ENCODE peak calls at places on chromosomes 12 and 14, in ten cellular contexts. X is GM04504; N is stimulated activated CD4-positive, alpha-beta T cell treated with anti-CD3 and anti-CD28 coated beads, Interleukin-4, amount 100 ng/mL, for 4 hours; P is bronchial epithelial cell; F is T1000; R is NT2/D1; G is activated CD8-positive, alpha-beta memory T cell treated with anti-CD3 and anti-CD28 coated beads for 1 hour; W is SW 1271; E is GM23338; B is body of pancreas. Z is an unnamed sample.

GRCh38 chr12:10722502-10722904 is 620 bp downstream of the YBX3 start:
- DNase-seq in X (no peak), N (peak), P (peak), F (peak), R (peak), G (peak), W (no peak), E (no peak), B (peak), Z (no peak)

GRCh38 chr14:39592390-39592789 is 160.2 kb upstream of the FBXO33 start:
- DNase-seq in X (no peak), N (no peak), P (no peak), F (no peak), R (no peak), G (no peak), W (no peak), E (no peak), B (no peak), Z (no peak)

GRCh38 chr14:100532154-100532915 is 54.9 kb downstream of the BEGAIN start:
- DNase-seq in X (no peak), N (no peak), P (peak), F (no peak), R (no peak), G (no peak), W (no peak), E (no peak), B (peak), Z (no peak)

GRCh38 chr12:54006700-54007220 is 2.0 kb upstream of the HOXC8 start:
- DNase-seq in X (no peak), N (no peak), P (no peak), F (no peak), R (no peak), G (no peak), W (no peak), E (no peak), B (no peak), Z (no peak)

GRCh38 chr12:19045421-19045820 is 84.1 kb upstream of the PLEKHA5 start:
- DNase-seq in X (no peak), N (no peak), P (no peak), F (no peak), R (no peak), G (no peak), W (no peak), E (no peak), B (no peak), Z (no peak)

GRCh38 chr12:75488553-75488952 is 8.0 kb downstream of the GLIPR1 start:
- DNase-seq in X (no peak), N (no peak), P (peak), F (no peak), R (peak), G (no peak), W (peak), E (peak), B (peak), Z (no peak)

GRCh38 chr12:122732170-122732569 is 1.5 kb upstream of the HCAR1 start:
- DNase-seq in X (no peak), N (no peak), P (no peak), F (no peak), R (no peak), G (no peak), W (no peak), E (no peak), B (no peak), Z (no peak)

GRCh38 chr14:79056879-79057278 is 886.7 kb downstream of the NRXN3 start:
- DNase-seq in X (peak), N (no peak), P (no peak), F (no peak), R (no peak), G (no peak), W (no peak), E (no peak), B (no peak), Z (peak)

GRCh38 chr14:105899071-105899641 is 372.8 kb downstream of the TMEM121 start:
- DNase-seq in X (no peak), N (no peak), P (no peak), F (no peak), R (no peak), G (no peak), W (no peak), E (no peak), B (no peak), Z (no peak)

GRCh38 chr12:52139579-52140062 is 52.2 kb downstream of the KRT80 start:
- DNase-seq in X (no peak), N (peak), P (peak), F (no peak), R (no peak), G (no peak), W (peak), E (peak), B (peak), Z (no peak)

GRCh38 chr14:33914676-33915516 is 36.0 kb downstream of the EGLN3 start:
- DNase-seq in X (peak), N (no peak), P (peak), F (peak), R (no peak), G (no peak), W (peak), E (no peak), B (no peak), Z (no peak)

Z was measured in AG04449.